ENCODE peak calls at places on chromosomes 7 and 10, in six cellular contexts. R, J, B, N, E and K are unnamed samples.

GRCh38 chr7:29194206-29194593 is 375 bp upstream of the CHN2 start:
- DNase-seq in R (peak; percentile 48), J (peak; percentile 26), B (peak; percentile 23), N (no peak), E (no peak), K (peak; percentile 56)

GRCh38 chr10:31083765-31084184 is 52.1 kb upstream of the ZNF438 start:
- DNase-seq in R (peak; percentile 70), J (peak; percentile 34), B (no peak), N (peak; percentile 65), E (peak; percentile 68), K (no peak)

GRCh38 chr10:72692057-72692891 is at the start of gene MCU:
- DNase-seq in R (peak; percentile 61), J (peak; percentile 83), B (peak; percentile 96), N (peak; percentile 96), E (no peak), K (peak; percentile 73)

GRCh38 chr10:16923726-16924125 is 106.5 kb upstream of the RSU1 start:
- DNase-seq in R (no peak), J (no peak), B (no peak), N (no peak), E (no peak), K (no peak)

GRCh38 chr10:586716-587115 is 102.8 kb downstream of the DIP2C start:
- DNase-seq in R (no peak), J (no peak), B (no peak), N (no peak), E (no peak), K (no peak)

GRCh38 chr10:77602231-77602912 is 35.2 kb downstream of the KCNMA1 start:
- DNase-seq in R (no peak), J (no peak), B (no peak), N (peak; percentile 71), E (no peak), K (peak; percentile 29)

GRCh38 chr10:73501651-73502050 is 5.8 kb upstream of the PPP3CB start:
- DNase-seq in R (no peak), J (no peak), B (no peak), N (peak; percentile 21), E (no peak), K (no peak)

GRCh38 chr10:125076121-125076825 is 84.1 kb downstream of the CTBP2 start:
- DNase-seq in R (no peak), J (no peak), B (no peak), N (no peak), E (no peak), K (peak; percentile 43)

GRCh38 chr7:30321992-30322637 is 37.7 kb downstream of the ZNRF2 start:
- DNase-seq in R (no peak), J (no peak), B (peak; percentile 22), N (no peak), E (no peak), K (no peak)

GRCh38 chr7:96415293-96415940 is 93.5 kb upstream of the SLC25A13 start:
- DNase-seq in R (no peak), J (no peak), B (no peak), N (no peak), E (no peak), K (no peak)

GRCh38 chr7:64867863-64868440 is 35.1 kb upstream of the ZNF273 start:
- DNase-seq in R (no peak), J (no peak), B (no peak), N (no peak), E (no peak), K (no peak)

GRCh38 chr7:137109966-137110930 is 233.3 kb downstream of the PTN start:
- DNase-seq in R (no peak), J (no peak), B (no peak), N (peak; percentile 74), E (no peak), K (no peak)

GRCh38 chr10:98852686-98853085 is 383.0 kb downstream of the HPSE2 start:
- DNase-seq in R (peak; percentile 18), J (no peak), B (no peak), N (no peak), E (no peak), K (no peak)

GRCh38 chr7:33706666-33707194 is 198.6 kb upstream of the BMPER start:
- DNase-seq in R (no peak), J (no peak), B (no peak), N (no peak), E (no peak), K (no peak)

GRCh38 chr10:33832124-33832787 is 497.8 kb upstream of the NRP1 start:
- DNase-seq in R (no peak), J (no peak), B (no peak), N (no peak), E (no peak), K (no peak)

GRCh38 chr10:72049969-72050781 is 38.2 kb downstream of the SPOCK2 start:
- DNase-seq in R (peak; percentile 81), J (no peak), B (no peak), N (peak; percentile 56), E (no peak), K (no peak)

GRCh38 chr10:44759122-44759521 is 152.0 kb upstream of the TMEM72 start:
- DNase-seq in R (no peak), J (no peak), B (no peak), N (no peak), E (no peak), K (no peak)

GRCh38 chr10:129389194-129389593 is 77.8 kb upstream of the MGMT start:
- DNase-seq in R (no peak), J (no peak), B (no peak), N (no peak), E (no peak), K (no peak)

GRCh38 chr10:110457851-110458582 is 39.7 kb upstream of the DUSP5 start:
- DNase-seq in R (no peak), J (no peak), B (no peak), N (no peak), E (no peak), K (no peak)

GRCh38 chr10:25068152-25069058 is 52.0 kb downstream of the THNSL1 start:
- DNase-seq in R (peak; percentile 17), J (no peak), B (no peak), N (peak; percentile 26), E (peak; percentile 56), K (no peak)

GRCh38 chr10:69715156-69715898 is 85.3 kb downstream of the FAM241B start:
- DNase-seq in R (no peak), J (no peak), B (no peak), N (peak; percentile 73), E (no peak), K (no peak)

GRCh38 chr7:128065872-128066271 is 34.6 kb upstream of the LRRC4 start:
- DNase-seq in R (no peak), J (no peak), B (no peak), N (no peak), E (no peak), K (no peak)

GRCh38 chr10:71515531-71516172 is 118.9 kb downstream of the CDH23 start:
- DNase-seq in R (no peak), J (no peak), B (no peak), N (peak; percentile 3), E (no peak), K (no peak)

GRCh38 chr7:130372813-130373212 is 7.5 kb upstream of the CPA1 start:
- DNase-seq in R (no peak), J (no peak), B (peak; percentile 12), N (no peak), E (no peak), K (no peak)

GRCh38 chr7:130476287-130477001 is 15.4 kb upstream of the MEST start:
- DNase-seq in R (no peak), J (no peak), B (no peak), N (no peak), E (no peak), K (no peak)

GRCh38 chr10:20616918-20617801 is 280.0 kb downstream of the NEBL start:
- DNase-seq in R (no peak), J (no peak), B (no peak), N (no peak), E (no peak), K (no peak)

GRCh38 chr10:124482876-124483275 is 21.3 kb downstream of the LHPP start:
- DNase-seq in R (no peak), J (no peak), B (no peak), N (no peak), E (no peak), K (no peak)

GRCh38 chr10:97279121-97279815 is 13.2 kb downstream of the ARHGAP19 start:
- DNase-seq in R (no peak), J (no peak), B (peak; percentile 47), N (peak; percentile 70), E (no peak), K (no peak)

GRCh38 chr10:17516376-17516775 is 62.0 kb upstream of the ST8SIA6 start:
- DNase-seq in R (no peak), J (no peak), B (no peak), N (no peak), E (no peak), K (no peak)

GRCh38 chr7:28956608-28957063 is 1.5 kb downstream of the TRIL start:
- DNase-seq in R (peak; percentile 87), J (peak; percentile 76), B (peak; percentile 66), N (peak; percentile 32), E (no peak), K (peak; percentile 56)

GRCh38 chr7:140645166-140645565 is 4.6 kb upstream of the DENND2A start:
- DNase-seq in R (peak; percentile 63), J (no peak), B (no peak), N (no peak), E (no peak), K (peak; percentile 25)

GRCh38 chr7:31633454-31633853 is 53.6 kb upstream of the PPP1R17 start:
- DNase-seq in R (no peak), J (no peak), B (no peak), N (no peak), E (no peak), K (no peak)

GRCh38 chr7:520503-521161 is 986 bp upstream of the PDGFA start:
- DNase-seq in R (no peak), J (no peak), B (no peak), N (peak; percentile 36), E (no peak), K (peak; percentile 87)

GRCh38 chr7:106683941-106684340 is 23.0 kb upstream of the CCDC71L start:
- DNase-seq in R (no peak), J (no peak), B (no peak), N (no peak), E (no peak), K (no peak)

GRCh38 chr10:78931333-78932083 is 137.3 kb upstream of the ZMIZ1 start:
- DNase-seq in R (no peak), J (no peak), B (peak; percentile 87), N (peak; percentile 89), E (peak; percentile 18), K (no peak)

GRCh38 chr10:5692476-5693358 is 8.1 kb downstream of the TASOR2 start:
- DNase-seq in R (peak; percentile 54), J (peak; percentile 58), B (peak; percentile 47), N (peak; percentile 61), E (no peak), K (peak; percentile 68)

GRCh38 chr10:122786269-122786668 is 59.4 kb downstream of the CUZD1 start:
- DNase-seq in R (peak; percentile 94), J (peak; percentile 43), B (no peak), N (peak; percentile 26), E (peak; percentile 13), K (no peak)

GRCh38 chr7:156652886-156653568 is 12.5 kb downstream of the RNF32 start:
- DNase-seq in R (no peak), J (no peak), B (no peak), N (peak; percentile 33), E (no peak), K (no peak)

GRCh38 chr7:99257065-99257464 is 15.6 kb upstream of the MYH16 start:
- DNase-seq in R (no peak), J (no peak), B (no peak), N (no peak), E (no peak), K (no peak)